ENCODE peak calls at places on chromosomes 6 and 20, in five cellular contexts. One of them, this sample, is unnamed.

GRCh38 chr6:56356431-56356830 is 109.1 kb upstream of the COL21A1 start:
- DNase-seq in SW480: no peak
- DNase-seq in EL: peak; percentile 72
- DNase-seq in stimulated activated CD4-positive, alpha-beta T cell treated with anti-CD3 and anti-CD28 coated beads, TNF-alpha, amount 100 ng/mL, for 1 hour: no peak
- DNase-seq in retinal pigment epithelial cell: no peak
- DNase-seq in this sample: no peak

GRCh38 chr6:105402090-105402980 is 547 bp downstream of the PREP start:
- DNase-seq in EL: peak; percentile 50
- DNase-seq in stimulated activated CD4-positive, alpha-beta T cell treated with anti-CD3 and anti-CD28 coated beads, TNF-alpha, amount 100 ng/mL, for 1 hour: no peak
- DNase-seq in SW480: peak; percentile 42
- DNase-seq in retinal pigment epithelial cell: no peak
- DNase-seq in this sample: no peak

GRCh38 chr20:31701591-31701990 is 21.1 kb downstream of the BCL2L1 start:
- DNase-seq in retinal pigment epithelial cell: no peak
- DNase-seq in EL: no peak
- DNase-seq in stimulated activated CD4-positive, alpha-beta T cell treated with anti-CD3 and anti-CD28 coated beads, TNF-alpha, amount 100 ng/mL, for 1 hour: no peak
- DNase-seq in SW480: no peak
- DNase-seq in this sample: no peak

GRCh38 chr6:36327226-36328009 is 9.3 kb downstream of the BNIP5 start:
- DNase-seq in EL: no peak
- DNase-seq in stimulated activated CD4-positive, alpha-beta T cell treated with anti-CD3 and anti-CD28 coated beads, TNF-alpha, amount 100 ng/mL, for 1 hour: no peak
- DNase-seq in SW480: peak; percentile 85
- DNase-seq in retinal pigment epithelial cell: no peak
- DNase-seq in this sample: no peak

GRCh38 chr6:132715204-132715603 is 1.3 kb upstream of the VNN1 start:
- DNase-seq in SW480: peak; percentile 54
- DNase-seq in stimulated activated CD4-positive, alpha-beta T cell treated with anti-CD3 and anti-CD28 coated beads, TNF-alpha, amount 100 ng/mL, for 1 hour: no peak
- DNase-seq in retinal pigment epithelial cell: no peak
- DNase-seq in EL: peak; percentile 65
- DNase-seq in this sample: no peak

GRCh38 chr6:8275667-8276066 is 159.7 kb downstream of the SLC35B3 start:
- DNase-seq in retinal pigment epithelial cell: no peak
- DNase-seq in stimulated activated CD4-positive, alpha-beta T cell treated with anti-CD3 and anti-CD28 coated beads, TNF-alpha, amount 100 ng/mL, for 1 hour: no peak
- DNase-seq in SW480: no peak
- DNase-seq in EL: no peak
- DNase-seq in this sample: no peak

GRCh38 chr6:143678980-143679379 is 1.2 kb downstream of the PHACTR2 start:
- DNase-seq in SW480: no peak
- DNase-seq in retinal pigment epithelial cell: no peak
- DNase-seq in stimulated activated CD4-positive, alpha-beta T cell treated with anti-CD3 and anti-CD28 coated beads, TNF-alpha, amount 100 ng/mL, for 1 hour: no peak
- DNase-seq in EL: no peak
- DNase-seq in this sample: no peak

GRCh38 chr20:25356294-25356933 is 34.2 kb downstream of the ABHD12 start:
- DNase-seq in SW480: no peak
- DNase-seq in retinal pigment epithelial cell: no peak
- DNase-seq in stimulated activated CD4-positive, alpha-beta T cell treated with anti-CD3 and anti-CD28 coated beads, TNF-alpha, amount 100 ng/mL, for 1 hour: no peak
- DNase-seq in EL: no peak
- DNase-seq in this sample: no peak

GRCh38 chr6:135331002-135331401 is 149.9 kb downstream of the MYB start:
- DNase-seq in EL: peak; percentile 36
- DNase-seq in retinal pigment epithelial cell: no peak
- DNase-seq in stimulated activated CD4-positive, alpha-beta T cell treated with anti-CD3 and anti-CD28 coated beads, TNF-alpha, amount 100 ng/mL, for 1 hour: no peak
- DNase-seq in SW480: no peak
- DNase-seq in this sample: no peak

This sample was measured in epithelial cell of proximal tubule.